ENCODE peak calls at places on chromosomes 1 and 21, in ten cellular contexts. X, U, M, J, K, V, A, S, L and N are unnamed samples.

GRCh38 chr1:53633073-53633704 is 105.8 kb downstream of the GLIS1 start:
- DNase-seq in X (no peak), U (no peak), M (peak; percentile 18), J (peak; percentile 10), K (no peak), V (no peak), A (peak; percentile 21), S (no peak), L (no peak), N (no peak)

GRCh38 chr1:161805399-161806197 is 39.5 kb downstream of the ATF6 start:
- DNase-seq in X (no peak), U (no peak), M (no peak), J (no peak), K (no peak), V (no peak), A (no peak), S (no peak), L (no peak), N (no peak)

GRCh38 chr1:193456883-193457282 is 270.5 kb upstream of the B3GALT2 start:
- DNase-seq in X (no peak), U (no peak), M (no peak), J (no peak), K (no peak), V (no peak), A (no peak), S (no peak), L (no peak), N (no peak)

GRCh38 chr1:236417325-236417724 is 23.2 kb downstream of the EDARADD start:
- DNase-seq in X (no peak), U (no peak), M (no peak), J (no peak), K (no peak), V (no peak), A (no peak), S (no peak), L (no peak), N (no peak)

GRCh38 chr1:227885135-227885647 is 62.5 kb downstream of the WNT9A start:
- DNase-seq in X (no peak), U (peak; percentile 40), M (no peak), J (peak; percentile 15), K (no peak), V (no peak), A (peak; percentile 40), S (peak; percentile 21), L (no peak), N (no peak)

GRCh38 chr1:168321945-168322344 is 41.3 kb downstream of the TBX19 start:
- DNase-seq in X (no peak), U (no peak), M (no peak), J (no peak), K (peak; percentile 57), V (no peak), A (no peak), S (no peak), L (no peak), N (peak; percentile 18)

GRCh38 chr1:20640183-20640597 is 6.9 kb downstream of the PINK1 start:
- DNase-seq in X (peak; percentile 72), U (peak; percentile 85), M (peak; percentile 54), J (peak; percentile 59), K (peak; percentile 37), V (peak; percentile 64), A (no peak), S (no peak), L (no peak), N (peak; percentile 65)

GRCh38 chr1:201597551-201598230 is 58.8 kb downstream of the NAV1 start:
- DNase-seq in X (no peak), U (no peak), M (no peak), J (peak; percentile 90), K (no peak), V (no peak), A (no peak), S (peak; percentile 90), L (no peak), N (no peak)

GRCh38 chr21:32702702-32703101 is 25.1 kb downstream of the SYNJ1 start:
- DNase-seq in X (no peak), U (no peak), M (no peak), J (no peak), K (peak; percentile 55), V (no peak), A (no peak), S (no peak), L (no peak), N (peak; percentile 63)

GRCh38 chr1:40977721-40978120 is 1.8 kb upstream of the CTPS1 start:
- DNase-seq in X (peak; percentile 10), U (no peak), M (no peak), J (no peak), K (no peak), V (no peak), A (no peak), S (no peak), L (no peak), N (peak; percentile 35)

GRCh38 chr1:147337040-147337439 is 94.6 kb downstream of the CHD1L start:
- DNase-seq in X (peak; percentile 66), U (peak; percentile 61), M (peak; percentile 64), J (no peak), K (no peak), V (peak; percentile 41), A (no peak), S (no peak), L (no peak), N (no peak)

GRCh38 chr1:224676613-224677012 is 60.5 kb downstream of the CNIH3 start:
- DNase-seq in X (no peak), U (no peak), M (no peak), J (no peak), K (no peak), V (no peak), A (no peak), S (no peak), L (no peak), N (no peak)

GRCh38 chr21:44929799-44930542 is 9.3 kb upstream of the ITGB2 start:
- DNase-seq in X (no peak), U (no peak), M (no peak), J (no peak), K (no peak), V (no peak), A (peak; percentile 32), S (no peak), L (no peak), N (no peak)
- H3K27me3 ChIP-seq in X (peaks cover 96% of the 10 kb centered on the region), U (peaks cover 78% of the 10 kb centered on the region), M (peaks cover 25% of the 10 kb centered on the region), J (peaks cover 41% of the 10 kb centered on the region), K (no peaks in the 10 kb centered on the region), V (peaks cover 62% of the 10 kb centered on the region), A (no peaks in the 10 kb centered on the region), S (peaks cover 6% of the 10 kb centered on the region), L (no peaks in the 10 kb centered on the region), N (peaks cover 73% of the 10 kb centered on the region)

GRCh38 chr21:42367379-42368165 is 1.2 kb upstream of the TFF1 start:
- DNase-seq in X (no peak), U (no peak), M (no peak), J (no peak), K (no peak), V (no peak), A (no peak), S (no peak), L (no peak), N (no peak)
- H3K27me3 ChIP-seq in X (no peaks in the 10 kb centered on the region), U (no peaks in the 10 kb centered on the region), M (no peaks in the 10 kb centered on the region), J (no peaks in the 10 kb centered on the region), K (no peaks in the 10 kb centered on the region), V (no peaks in the 10 kb centered on the region), A (no peaks in the 10 kb centered on the region), S (no peaks in the 10 kb centered on the region), L (no peaks in the 10 kb centered on the region), N (no peaks in the 10 kb centered on the region)

GRCh38 chr1:180401999-180402398 is 100.4 kb downstream of the ACBD6 start:
- DNase-seq in X (no peak), U (no peak), M (no peak), J (no peak), K (no peak), V (no peak), A (no peak), S (no peak), L (no peak), N (no peak)

DNA sequence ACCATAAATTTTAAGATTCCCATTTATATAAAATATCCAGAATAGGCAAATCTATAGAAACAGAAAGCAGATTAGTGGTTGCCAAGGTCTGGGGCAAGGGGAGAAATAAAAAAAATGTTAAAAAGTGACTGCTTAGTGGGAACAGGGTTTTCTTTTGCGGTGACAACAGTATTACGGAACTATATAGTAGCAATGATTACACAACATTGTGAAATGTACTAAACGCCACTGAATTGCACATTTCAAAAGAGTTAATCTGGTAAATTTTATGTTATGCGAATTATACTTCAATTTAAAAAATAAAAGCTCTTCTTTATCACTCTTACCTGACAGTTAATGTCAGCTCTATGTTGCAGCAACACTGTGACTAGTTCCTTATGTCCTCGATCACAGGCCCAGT is 105.2 kb downstream of the ACBD6 start:
- DNase-seq in X (no peak), U (no peak), M (no peak), J (no peak), K (no peak), V (no peak), A (no peak), S (no peak), L (no peak), N (peak; percentile 21)
- H3K27me3 ChIP-seq in X (no peaks in the 10 kb centered on the region), U (no peaks in the 10 kb centered on the region), M (no peaks in the 10 kb centered on the region), J (no peaks in the 10 kb centered on the region), K (no peaks in the 10 kb centered on the region), V (no peaks in the 10 kb centered on the region), A (no peaks in the 10 kb centered on the region), S (no peaks in the 10 kb centered on the region), L (no peaks in the 10 kb centered on the region), N (no peaks in the 10 kb centered on the region)

GRCh38 chr1:145799806-145800205 is 24.1 kb downstream of the RNF115 start:
- DNase-seq in X (no peak), U (no peak), M (no peak), J (no peak), K (no peak), V (no peak), A (no peak), S (no peak), L (no peak), N (no peak)
- H3K27me3 ChIP-seq in X (no peaks in the 10 kb centered on the region), U (no peaks in the 10 kb centered on the region), M (no peaks in the 10 kb centered on the region), J (no peaks in the 10 kb centered on the region), K (no peaks in the 10 kb centered on the region), V (no peaks in the 10 kb centered on the region), A (no peaks in the 10 kb centered on the region), S (no peaks in the 10 kb centered on the region), L (no peaks in the 10 kb centered on the region), N (no peaks in the 10 kb centered on the region)

GRCh38 chr21:26846036-26846931 is 1.1 kb upstream of the ADAMTS1 start:
- DNase-seq in X (peak; percentile 79), U (peak; percentile 69), M (peak; percentile 81), J (peak; percentile 66), K (peak; percentile 50), V (peak; percentile 58), A (peak; percentile 92), S (no peak), L (peak; percentile 80), N (peak; percentile 93)
- H3K27me3 ChIP-seq in X (peaks cover 26% of the 10 kb centered on the region), U (peaks cover 10% of the 10 kb centered on the region), M (no peaks in the 10 kb centered on the region), J (peaks cover 37% of the 10 kb centered on the region), K (no peaks in the 10 kb centered on the region), V (peaks cover 26% of the 10 kb centered on the region), A (no peaks in the 10 kb centered on the region), S (peaks cover 22% of the 10 kb centered on the region), L (no peaks in the 10 kb centered on the region), N (no peaks in the 10 kb centered on the region)

GRCh38 chr1:37614105-37614504 is 18.4 kb upstream of the GNL2 start:
- DNase-seq in X (no peak), U (no peak), M (no peak), J (no peak), K (no peak), V (no peak), A (no peak), S (no peak), L (no peak), N (no peak)
- H3K27me3 ChIP-seq in X (peaks cover 97% of the 10 kb centered on the region), U (peaks cover 26% of the 10 kb centered on the region), M (no peaks in the 10 kb centered on the region), J (no peaks in the 10 kb centered on the region), K (no peaks in the 10 kb centered on the region), V (peaks cover 89% of the 10 kb centered on the region), A (no peaks in the 10 kb centered on the region), S (peaks cover 21% of the 10 kb centered on the region), L (no peaks in the 10 kb centered on the region), N (peaks cover 97% of the 10 kb centered on the region)